ENCODE peak calls at places on chromosomes 11 and 22, in eight cellular contexts. P is iPS-NIHi11, E is kidney, Q is HL-60, D is AG10803, K is GM12865, Y is coronary artery, J is T-cell. A is an unnamed sample.
A peak's percentile ranks its signal among the peaks of the same experiment; 100 is the strongest.

GRCh38 chr11:71198141-71198822 is 54.1 kb downstream of the SHANK2 start:
- DNase-seq in J (no peak), K (no peak), Y (no peak), P (no peak), E (peak; percentile 56), Q (no peak), D (no peak), A (no peak)

GRCh38 chr11:60498853-60499252 is 6.3 kb downstream of the MS4A12 start:
- DNase-seq in K (peak; percentile 40), D (no peak), P (no peak), J (no peak), E (no peak), Q (no peak), Y (no peak), A (no peak)

GRCh38 chr11:122271167-122271566 is 155.2 kb upstream of the BLID start:
- DNase-seq in Q (no peak), D (no peak), E (no peak), K (no peak), Y (no peak), J (no peak), P (peak; percentile 27), A (peak; percentile 41)

GRCh38 chr11:86447763-86448480 is 73.2 kb downstream of the CCDC81 start:
- DNase-seq in D (no peak), P (no peak), K (peak; percentile 20), Q (peak; percentile 56), Y (no peak), J (no peak), E (no peak), A (no peak)

GRCh38 chr22:22691055-22691454 is 46.6 kb downstream of the GGTLC2 start:
- DNase-seq in J (no peak), D (no peak), K (no peak), P (no peak), Y (no peak), E (no peak), Q (no peak), A (no peak)

GRCh38 chr11:48040830-48041444 is 60.6 kb downstream of the PTPRJ start:
- DNase-seq in K (no peak), P (no peak), D (no peak), Q (no peak), Y (no peak), J (no peak), E (no peak), A (no peak)

GRCh38 chr11:25860677-25861445 is 471.1 kb upstream of the ANO3 start:
- DNase-seq in K (no peak), E (no peak), Y (no peak), J (no peak), D (no peak), Q (no peak), P (no peak), A (no peak)

GRCh38 chr11:112961146-112961668 is at the start of gene NCAM1:
- DNase-seq in J (no peak), D (peak; percentile 84), Y (no peak), K (peak; percentile 12), Q (peak; percentile 5), E (peak; percentile 80), P (peak; percentile 81), A (peak; percentile 99)

GRCh38 chr22:42294034-42294985 is 23.9 kb upstream of the TCF20 start:
- DNase-seq in Q (no peak), P (peak; percentile 93), K (no peak), E (no peak), J (peak; percentile 42), Y (no peak), D (peak; percentile 24), A (peak; percentile 72)

GRCh38 chr22:36364255-36365019 is 23.3 kb downstream of the MYH9 start:
- DNase-seq in K (no peak), D (no peak), E (peak; percentile 59), P (no peak), Q (no peak), J (no peak), Y (no peak), A (no peak)

GRCh38 chr22:22408731-22409696 is 99.5 kb downstream of the ZNF280B start:
- DNase-seq in Q (peak; percentile 48), Y (no peak), K (peak; percentile 45), J (no peak), P (peak; percentile 68), D (peak; percentile 13), E (no peak), A (peak; percentile 45)

GRCh38 chr11:10373340-10373739 is 68.5 kb downstream of the ADM start:
- DNase-seq in Q (no peak), E (no peak), Y (no peak), K (no peak), J (no peak), P (no peak), D (peak; percentile 72), A (no peak)

GRCh38 chr11:77431813-77432212 is 42.1 kb downstream of the PAK1 start:
- DNase-seq in Q (no peak), Y (no peak), P (no peak), K (no peak), J (no peak), D (no peak), E (no peak), A (no peak)

GRCh38 chr11:57347336-57347735 is 9.2 kb downstream of the P2RX3 start:
- DNase-seq in Q (no peak), K (no peak), D (no peak), E (no peak), Y (no peak), P (no peak), J (no peak), A (no peak)

GRCh38 chr22:39478461-39478860 is 21.6 kb downstream of the MGAT3 start:
- DNase-seq in E (peak; percentile 71), Y (no peak), D (no peak), P (peak; percentile 86), Q (no peak), K (no peak), J (no peak), A (no peak)

GRCh38 chr22:48889887-48890692 is 937.6 kb downstream of the BRD1 start:
- DNase-seq in E (peak; percentile 45), K (no peak), Q (no peak), Y (peak; percentile 68), J (no peak), D (no peak), P (no peak), A (no peak)

GRCh38 chr11:48066881-48067800 is 86.8 kb downstream of the PTPRJ start:
- DNase-seq in Y (no peak), Q (peak; percentile 63), P (peak; percentile 37), E (no peak), D (no peak), K (no peak), J (no peak), A (peak; percentile 51)

A was measured in retina.